ENCODE peak calls at places on chromosomes 13 and 19, in eight cellular contexts. F is epithelial cell of prostate; J is IMR-90; G is stimulated activated CD4-positive, alpha-beta T cell treated with anti-CD3 and anti-CD28 coated beads, Interleukin-12 subunit alpha, Interleukin-12 subunit beta, amount 100 ng/mL, for 48 hours; N is non-pigmented ciliary epithelial cell; E is activated naive CD8-positive, alpha-beta T cell treated with anti-CD3 and anti-CD28 coated beads for 36 hours; H is stomach; A is Karpas-422. Z is an unnamed sample.

GRCh38 chr13:111846396-111847174 is 220.4 kb upstream of the SOX1 start:
- DNase-seq in F (no peak), J (no peak), G (no peak), N (no peak), E (no peak), H (no peak), A (no peak), Z (peak; percentile 77)

GRCh38 chr19:27896091-27896490 is 1316.9 kb downstream of the UQCRFS1 start:
- DNase-seq in F (no peak), J (no peak), G (no peak), N (no peak), E (no peak), H (no peak), A (no peak), Z (no peak)

GRCh38 chr13:34416833-34417425 is 525.1 kb upstream of the NBEA start:
- DNase-seq in F (no peak), J (peak; percentile 39), G (no peak), N (no peak), E (no peak), H (no peak), A (no peak), Z (peak; percentile 1)

GRCh38 chr19:29467824-29468401 is 57.9 kb upstream of the VSTM2B start:
- DNase-seq in F (no peak), J (peak; percentile 21), G (no peak), N (no peak), E (peak; percentile 11), H (no peak), A (peak; percentile 79), Z (peak; percentile 18)

GRCh38 chr13:75405976-75406703 is 75.8 kb downstream of the TBC1D4 start:
- DNase-seq in F (no peak), J (no peak), G (no peak), N (no peak), E (no peak), H (no peak), A (no peak), Z (peak; percentile 27)

GRCh38 chr19:35031072-35031881 is 1.0 kb downstream of the SCN1B start:
- DNase-seq in F (no peak), J (peak; percentile 18), G (no peak), N (no peak), E (no peak), H (no peak), A (no peak), Z (peak; percentile 62)

GRCh38 chr13:23750383-23751121 is 138.6 kb downstream of the MIPEP start:
- DNase-seq in F (no peak), J (peak; percentile 27), G (no peak), N (no peak), E (no peak), H (no peak), A (no peak), Z (no peak)

GRCh38 chr13:48594080-48594815 is 59.5 kb upstream of the CYSLTR2 start:
- DNase-seq in F (no peak), J (no peak), G (no peak), N (no peak), E (no peak), H (no peak), A (peak; percentile 90), Z (no peak)

GRCh38 chr13:26956532-26957142 is 196.1 kb upstream of the GPR12 start:
- DNase-seq in F (no peak), J (no peak), G (no peak), N (no peak), E (no peak), H (no peak), A (no peak), Z (no peak)

GRCh38 chr13:61531383-61532065 is 115.9 kb upstream of the PCDH20 start:
- DNase-seq in F (peak; percentile 33), J (no peak), G (no peak), N (no peak), E (no peak), H (no peak), A (no peak), Z (no peak)

GRCh38 chr13:29918845-29919244 is 68.4 kb upstream of the UBL3 start:
- DNase-seq in F (peak; percentile 93), J (peak; percentile 92), G (no peak), N (peak; percentile 60), E (no peak), H (peak; percentile 81), A (no peak), Z (no peak)

GRCh38 chr19:32201211-32201610 is 144.2 kb upstream of the ZNF507 start:
- DNase-seq in F (no peak), J (no peak), G (no peak), N (no peak), E (no peak), H (no peak), A (no peak), Z (no peak)

GRCh38 chr19:11659612-11660011 is 62.3 kb downstream of the ZNF627 start:
- DNase-seq in F (no peak), J (peak; percentile 12), G (no peak), N (no peak), E (no peak), H (no peak), A (peak; percentile 74), Z (no peak)

GRCh38 chr13:24745861-24746617 is 17.9 kb upstream of the RNF17 start:
- DNase-seq in F (no peak), J (no peak), G (no peak), N (no peak), E (no peak), H (no peak), A (no peak), Z (no peak)

GRCh38 chr13:101572456-101572855 is 120.0 kb downstream of the ITGBL1 start:
- DNase-seq in F (no peak), J (peak; percentile 19), G (no peak), N (no peak), E (no peak), H (no peak), A (no peak), Z (no peak)

GRCh38 chr19:38152461-38153379 is 71.3 kb downstream of the DPF1 start:
- DNase-seq in F (no peak), J (peak; percentile 51), G (no peak), N (no peak), E (no peak), H (no peak), A (no peak), Z (no peak)

GRCh38 chr19:6412111-6412999 is 12.3 kb downstream of the KHSRP start:
- DNase-seq in F (no peak), J (no peak), G (peak; percentile 45), N (no peak), E (peak; percentile 47), H (peak; percentile 61), A (peak; percentile 85), Z (peak; percentile 29)

GRCh38 chr19:10726268-10726667 is 8.4 kb downstream of the DNM2 start:
- DNase-seq in F (no peak), J (no peak), G (no peak), N (no peak), E (no peak), H (peak; percentile 55), A (no peak), Z (no peak)

GRCh38 chr19:411723-412355 is 2.9 kb upstream of the C2CD4C start:
- DNase-seq in F (no peak), J (no peak), G (no peak), N (no peak), E (no peak), H (no peak), A (no peak), Z (no peak)

Z was measured in NCI-H345.